ENCODE peak calls at places on chromosomes 2 and 18, in six cellular contexts. V, I, T, O, K and J are unnamed samples.

GRCh38 chr18:6810191-6810590 is 80.7 kb downstream of the ARHGAP28 start:
- DNase-seq in V (peak), I (no peak), T (peak), O (no peak), K (no peak), J (peak)

GRCh38 chr18:1483386-1483785 is 578.7 kb downstream of the ADCYAP1 start:
- DNase-seq in V (no peak), I (no peak), T (peak), O (no peak), K (no peak), J (no peak)

GRCh38 chr2:26299488-26300092 is 46.4 kb upstream of the SELENOI start:
- DNase-seq in V (peak), I (peak), T (peak), O (no peak), K (no peak), J (peak)

GRCh38 chr2:43491070-43491639 is 104.7 kb downstream of the THADA start:
- DNase-seq in V (peak), I (no peak), T (peak), O (no peak), K (no peak), J (peak)

GRCh38 chr2:172516299-172516698 is 39.6 kb upstream of the PDK1 start:
- DNase-seq in V (peak), I (peak), T (peak), O (no peak), K (no peak), J (peak)

GRCh38 chr2:8677646-8678592 is 3.9 kb upstream of the ID2 start:
- DNase-seq in V (peak), I (peak), T (peak), O (peak), K (peak), J (no peak)

GRCh38 chr2:233031556-233032500 is 644 bp upstream of the NEU2 start:
- DNase-seq in V (peak), I (no peak), T (no peak), O (peak), K (no peak), J (no peak)

GRCh38 chr2:154324601-154325000 is 373.9 kb upstream of the KCNJ3 start:
- DNase-seq in V (no peak), I (no peak), T (no peak), O (no peak), K (no peak), J (no peak)

GRCh38 chr2:3179208-3179607 is 198.4 kb downstream of the EIPR1 start:
- DNase-seq in V (no peak), I (no peak), T (no peak), O (no peak), K (no peak), J (no peak)

GRCh38 chr2:210224660-210225460 is at the start of gene ACADL:
- DNase-seq in V (peak), I (no peak), T (peak), O (peak), K (no peak), J (peak)

GRCh38 chr2:236576053-236576452 is 6.4 kb downstream of the ACKR3 start:
- DNase-seq in V (peak), I (no peak), T (no peak), O (no peak), K (no peak), J (no peak)

GRCh38 chr2:236574000-236574399 is 4.4 kb downstream of the ACKR3 start:
- DNase-seq in V (no peak), I (no peak), T (no peak), O (no peak), K (no peak), J (no peak)

GRCh38 chr2:236573066-236573929 is 3.7 kb downstream of the ACKR3 start:
- DNase-seq in V (no peak), I (no peak), T (no peak), O (no peak), K (no peak), J (no peak)

GRCh38 chr2:236575501-236575900 is 5.9 kb downstream of the ACKR3 start:
- DNase-seq in V (peak), I (no peak), T (no peak), O (no peak), K (no peak), J (no peak)

GRCh38 chr2:236574424-236575145 is 5.0 kb downstream of the ACKR3 start:
- DNase-seq in V (no peak), I (no peak), T (no peak), O (no peak), K (no peak), J (no peak)
- H3K4me3 ChIP-seq in V (no peak), I (no peak), T (no peak), O (peak), K (peak), J (no peak)

DNA sequence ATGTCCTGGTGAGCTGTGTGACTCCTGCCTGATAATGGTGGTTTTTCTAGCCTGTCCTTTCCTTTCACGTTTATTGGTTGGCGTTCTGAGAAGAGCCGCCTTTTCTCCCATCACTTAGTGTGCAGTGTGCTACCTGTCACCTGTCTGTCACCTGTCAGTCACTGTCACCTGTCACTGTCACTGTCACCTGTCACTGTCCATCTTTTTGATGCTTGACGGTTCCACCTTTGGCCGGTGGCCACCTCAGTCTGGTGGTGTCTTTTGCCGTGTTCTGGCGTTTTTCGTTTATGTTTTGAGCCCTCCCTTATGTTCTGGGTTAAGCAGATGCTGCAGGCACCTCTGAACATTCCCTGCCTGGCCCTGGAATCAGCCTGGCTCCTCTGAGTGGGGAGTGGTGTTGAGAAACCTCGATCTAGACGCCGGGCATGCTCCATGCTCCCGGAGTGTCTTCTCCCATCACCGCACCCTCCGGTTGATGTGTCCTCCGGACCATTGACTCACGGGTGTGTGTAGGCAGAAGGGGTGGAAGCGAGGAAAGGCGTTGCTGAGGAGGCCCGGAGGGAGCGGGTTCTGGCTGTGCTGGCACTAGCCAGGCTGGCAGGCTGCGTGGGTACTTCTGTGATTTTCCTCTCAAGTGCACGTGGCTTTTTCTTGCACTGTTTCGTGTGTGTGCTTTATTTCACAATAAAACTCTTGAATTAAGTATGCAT is 20.7 kb downstream of the DTYMK start:
- DNase-seq in V (no peak), I (no peak), T (peak), O (no peak), K (peak), J (no peak)
- TF ChIP-seq CTCF in V (no peak), I (no peak), T (no peak), O (no peak), K (no peak), J (no peak)

GRCh38 chr2:133660511-133660910 is 92.2 kb upstream of the NCKAP5 start:
- DNase-seq in V (no peak), I (no peak), T (no peak), O (no peak), K (no peak), J (peak)
- H3K4me3 ChIP-seq in V (no peak), I (no peak), T (no peak), O (no peak), K (no peak), J (no peak)

GRCh38 chr2:38440655-38441054 is 63.6 kb upstream of the ATL2 start:
- DNase-seq in V (no peak), I (no peak), T (no peak), O (no peak), K (no peak), J (no peak)
- TF ChIP-seq CTCF in V (no peak), I (no peak), T (no peak), O (no peak), K (no peak), J (no peak)

DNA sequence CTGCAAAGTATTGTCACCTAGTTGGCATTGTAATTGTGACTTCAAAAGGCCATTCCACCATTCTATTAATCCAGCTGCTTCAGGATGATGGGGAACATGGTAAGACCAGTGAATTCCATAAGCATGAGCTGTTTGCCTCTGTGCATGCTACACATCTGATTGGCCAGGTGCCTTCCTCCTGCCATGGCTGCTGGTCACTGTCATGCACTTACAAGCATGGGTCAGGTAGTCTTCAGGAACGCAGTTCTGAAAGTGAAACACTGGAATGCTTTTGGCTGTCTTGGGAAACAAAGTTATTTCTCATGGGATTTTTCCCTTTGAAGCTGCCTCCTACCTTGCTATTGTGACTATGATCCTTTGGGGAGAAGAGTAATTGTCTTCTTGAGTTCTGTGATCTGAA is 267.6 kb downstream of the GBX2 start:
- DNase-seq in V (peak), I (peak), T (peak), O (no peak), K (no peak), J (no peak)
- H3K4me3 ChIP-seq in V (no peak), I (no peak), T (no peak), O (no peak), K (no peak), J (no peak)

DNA sequence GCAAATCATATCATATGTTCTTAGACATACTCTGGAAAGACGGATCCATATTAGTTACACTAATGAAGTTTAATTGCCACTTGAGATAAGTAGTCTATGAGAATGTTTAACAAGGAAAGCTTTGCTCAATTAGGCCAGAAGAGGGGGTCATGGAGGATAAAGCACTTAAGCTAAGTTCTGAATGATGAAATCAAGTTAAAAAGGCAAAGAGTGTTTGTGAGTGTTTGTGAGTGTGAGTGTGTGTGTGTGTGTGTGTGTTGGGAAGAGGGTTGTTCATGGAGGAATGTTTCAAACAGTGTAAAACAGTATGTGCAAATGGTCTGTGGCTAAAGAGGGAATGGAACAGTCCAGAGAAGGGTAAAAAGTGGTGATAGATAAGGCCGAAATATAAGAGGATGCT is 360.9 kb downstream of the ERBB4 start:
- DNase-seq in V (no peak), I (peak), T (peak), O (no peak), K (no peak), J (peak)
- TF ChIP-seq CTCF in V (peak), I (no peak), T (no peak), O (no peak), K (no peak), J (no peak)